ENCODE peak calls at places on chromosomes 12 and 14, in five cellular contexts. K is BE2C, E is OCI-LY7, G is osteocyte, L is fibroblast of lung. Q is an unnamed sample.

GRCh38 chr14:64444984-64445845 is 20.1 kb upstream of the AKAP5 start:
- DNase-seq in K (peak), G (peak), L (peak), E (no peak), Q (no peak)

GRCh38 chr14:61472801-61473376 is 151.5 kb downstream of the PRKCH start:
- DNase-seq in L (peak), E (peak), K (no peak), G (no peak), Q (no peak)

GRCh38 chr14:87160964-87161363 is 832.0 kb downstream of the GALC start:
- DNase-seq in G (no peak), E (no peak), K (no peak), L (no peak), Q (no peak)

GRCh38 chr12:40647651-40648050 is 44.6 kb upstream of the CNTN1 start:
- DNase-seq in K (no peak), E (no peak), L (no peak), G (no peak), Q (no peak)

GRCh38 chr14:55562135-55562534 is 17.9 kb upstream of the KTN1 start:
- DNase-seq in G (no peak), E (no peak), K (no peak), L (no peak), Q (no peak)

GRCh38 chr14:95255487-95255886 is 64.2 kb downstream of the CLMN start:
- DNase-seq in E (peak), G (no peak), L (peak), K (no peak), Q (no peak)

GRCh38 chr12:34600592-34601462 is 578.5 kb downstream of the ALG10 start:
- DNase-seq in E (no peak), G (no peak), L (no peak), K (no peak), Q (no peak)

GRCh38 chr12:47808049-47808448 is 11.7 kb downstream of the HDAC7 start:
- DNase-seq in G (no peak), E (peak), K (no peak), L (no peak), Q (no peak)

GRCh38 chr12:115199831-115200230 is 515.9 kb upstream of the TBX3 start:
- DNase-seq in G (no peak), E (no peak), K (no peak), L (peak), Q (no peak)

GRCh38 chr12:16531623-16532022 is 74.3 kb downstream of the LMO3 start:
- DNase-seq in L (no peak), K (no peak), E (no peak), G (no peak), Q (no peak)

GRCh38 chr12:14827043-14827442 is 13.1 kb upstream of the SMCO3 start:
- DNase-seq in G (no peak), L (no peak), K (no peak), E (no peak), Q (no peak)

GRCh38 chr12:14825256-14825655 is 11.3 kb upstream of the SMCO3 start:
- DNase-seq in E (no peak), K (no peak), G (no peak), L (no peak), Q (no peak)

GRCh38 chr12:14828896-14829295 is 14.4 kb downstream of the ART4 start:
- DNase-seq in G (no peak), L (peak), E (no peak), K (peak), Q (no peak)

GRCh38 chr12:14824012-14824634 is 10.1 kb upstream of the SMCO3 start:
- DNase-seq in K (no peak), E (no peak), G (no peak), L (peak), Q (no peak)
- TF ChIP-seq CTCF in K (no peak), E (no peak), G (no peak), L (no peak), Q (no peak)

GRCh38 chr12:29270446-29270845 is 110.5 kb downstream of the ERGIC2 start:
- DNase-seq in E (no peak), G (no peak), K (no peak), L (no peak), Q (no peak)

GRCh38 chr12:29270001-29270400 is 111.0 kb downstream of the ERGIC2 start:
- DNase-seq in E (no peak), L (no peak), G (no peak), K (no peak), Q (no peak)

GRCh38 chr12:29278673-29279420 is 102.1 kb downstream of the ERGIC2 start:
- DNase-seq in K (no peak), G (no peak), L (no peak), E (no peak), Q (no peak)

GRCh38 chr12:29275834-29276233 is 105.1 kb downstream of the ERGIC2 start:
- DNase-seq in E (no peak), L (no peak), K (no peak), G (no peak), Q (no peak)

DNA sequence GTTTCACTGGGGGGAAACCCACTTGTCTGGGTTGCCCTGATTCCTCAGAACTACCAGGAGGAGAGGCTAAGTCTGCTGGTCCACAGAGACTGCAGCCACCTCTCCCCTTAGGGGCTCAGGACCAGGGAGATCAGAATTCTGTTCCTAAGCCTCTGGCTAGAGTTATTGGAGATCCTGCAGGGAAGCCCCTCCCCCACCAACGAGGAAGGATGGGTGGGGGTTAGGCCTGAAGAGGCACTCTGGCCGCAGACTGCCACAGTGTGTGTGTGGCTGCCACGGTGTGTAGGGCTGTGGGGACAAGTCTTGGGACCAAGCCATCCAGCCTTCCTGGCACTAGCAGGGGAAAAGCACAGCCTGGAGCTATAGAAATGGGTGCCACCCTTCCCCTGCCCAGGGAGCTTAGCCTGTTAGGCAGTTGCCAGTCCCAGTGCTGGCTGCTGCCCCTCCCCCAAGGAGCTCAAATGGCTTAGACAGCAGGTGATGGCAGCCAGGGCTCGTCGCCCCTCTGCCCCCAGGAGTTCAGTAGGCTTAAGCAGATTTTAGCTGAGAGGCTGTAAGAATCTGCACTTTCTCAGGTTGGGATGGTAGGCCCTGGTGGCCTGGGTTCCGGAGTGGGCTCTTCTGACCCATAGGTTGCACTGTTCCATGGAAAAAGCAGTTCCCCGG is 107.7 kb downstream of the ERGIC2 start:
- DNase-seq in E (no peak), G (no peak), L (no peak), K (no peak), Q (no peak)
- TF ChIP-seq CTCF in E (no peak), G (no peak), L (no peak), K (no peak), Q (no peak)

GRCh38 chr14:91899213-91899612 is 31.9 kb upstream of the TC2N start:
- DNase-seq in E (peak), L (no peak), G (no peak), K (no peak), Q (no peak)
- TF ChIP-seq CTCF in E (peak), L (no peak), G (no peak), K (no peak), Q (no peak)

GRCh38 chr14:24275524-24276139 is 4.2 kb upstream of the RABGGTA start:
- DNase-seq in K (peak), L (no peak), G (no peak), E (peak), Q (no peak)

GRCh38 chr14:24280797-24281460 is 9.5 kb upstream of the RABGGTA start:
- DNase-seq in L (no peak), E (no peak), G (no peak), K (no peak), Q (no peak)

GRCh38 chr14:24282736-24283135 is 11.3 kb upstream of the RABGGTA start:
- DNase-seq in G (no peak), L (no peak), K (no peak), E (no peak), Q (no peak)

GRCh38 chr14:24277606-24278321 is 6.4 kb upstream of the RABGGTA start:
- DNase-seq in E (no peak), G (no peak), L (no peak), K (no peak), Q (no peak)

GRCh38 chr14:24279301-24280186 is 8.1 kb upstream of the RABGGTA start:
- DNase-seq in G (no peak), E (peak), L (no peak), K (peak), Q (no peak)
- TF ChIP-seq CTCF in G (no peak), E (peak), L (peak), K (peak), Q (no peak)

GRCh38 chr14:27390130-27390529 is 792.3 kb upstream of the NOVA1 start:
- DNase-seq in K (no peak), L (no peak), E (no peak), G (no peak), Q (no peak)
- TF ChIP-seq CTCF in K (no peak), L (no peak), E (no peak), G (no peak), Q (no peak)

DNA sequence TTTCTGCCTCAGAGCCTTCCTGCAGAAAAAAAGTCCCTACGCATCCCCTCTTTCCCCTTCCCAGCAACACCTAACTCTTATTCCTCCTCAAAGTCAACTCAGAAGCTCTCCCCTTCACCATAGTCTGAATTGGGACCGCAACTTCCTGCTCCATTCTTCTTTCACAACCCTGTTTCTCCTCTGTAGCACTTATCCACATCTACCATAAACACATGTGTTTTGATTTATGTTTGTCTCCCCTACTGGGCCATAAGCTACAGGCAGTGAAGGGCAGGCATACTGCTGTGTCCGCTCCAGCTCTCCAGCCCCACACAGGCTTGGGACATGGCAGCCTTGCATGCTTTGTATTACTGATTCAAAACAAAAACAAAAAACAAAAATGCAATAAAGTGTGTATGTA is 5.9 kb downstream of the SDR9C7 start:
- DNase-seq in G (no peak), L (no peak), E (no peak), K (no peak), Q (no peak)
- TF ChIP-seq CTCF in G (no peak), L (no peak), E (no peak), K (no peak), Q (no peak)

Q was measured in D721Med.